ENCODE peak calls at places on chromosomes 1 and 21, in ten cellular contexts. Z is cardiac septum; N is NCI-H1092; I is NCI-H1105; E is body of pancreas; A is Calu3; U is fibroblast of lung; W is CD4-positive, alpha-beta T cell; R is NCI-H2029; L is cardiac muscle cell. P is an unnamed sample.

GRCh38 chr1:61259379-61260148 is 177.2 kb downstream of the NFIA start:
- DNase-seq in Z (no peak), A (no peak), N (no peak), I (no peak), U (no peak), R (no peak), W (no peak), E (no peak), L (no peak), P (no peak)

GRCh38 chr1:157966034-157966671 is 27.3 kb upstream of the KIRREL1 start:
- DNase-seq in N (no peak), E (peak; percentile 82), W (no peak), Z (no peak), R (no peak), I (no peak), U (peak; percentile 84), A (peak; percentile 85), L (no peak), P (no peak)

GRCh38 chr1:193749868-193750267 is 563.5 kb upstream of the B3GALT2 start:
- DNase-seq in Z (no peak), I (no peak), W (no peak), R (no peak), U (no peak), L (no peak), E (no peak), N (no peak), A (no peak), P (no peak)

GRCh38 chr1:178725603-178726517 is 816 bp downstream of the RALGPS2 start:
- DNase-seq in L (peak; percentile 88), I (no peak), U (peak; percentile 74), W (peak; percentile 51), E (peak; percentile 95), N (no peak), R (no peak), Z (peak; percentile 88), A (peak; percentile 84), P (peak; percentile 82)

GRCh38 chr1:9085306-9085940 is 16.0 kb upstream of the SLC2A5 start:
- DNase-seq in A (no peak), E (no peak), U (no peak), N (no peak), L (no peak), R (no peak), Z (peak; percentile 61), W (no peak), I (no peak), P (no peak)

GRCh38 chr1:24957016-24957807 is 27.1 kb upstream of the RUNX3 start:
- DNase-seq in Z (no peak), I (no peak), A (no peak), E (peak; percentile 35), L (no peak), U (no peak), N (no peak), W (no peak), R (no peak), P (no peak)

GRCh38 chr1:236332092-236332758 is 50.5 kb upstream of the ERO1B start:
- DNase-seq in R (no peak), I (no peak), N (no peak), A (no peak), Z (no peak), L (no peak), E (peak; percentile 42), W (no peak), U (no peak), P (no peak)

GRCh38 chr1:59290173-59290954 is 6.5 kb upstream of the FGGY start:
- DNase-seq in A (peak; percentile 69), L (peak; percentile 47), R (peak; percentile 46), U (peak; percentile 51), Z (no peak), E (peak; percentile 78), W (no peak), I (no peak), N (no peak), P (peak; percentile 69)

GRCh38 chr1:196477262-196477661 is 131.0 kb downstream of the KCNT2 start:
- DNase-seq in Z (no peak), R (no peak), U (no peak), A (no peak), N (no peak), I (no peak), E (no peak), W (no peak), L (no peak), P (no peak)

GRCh38 chr1:68276448-68276847 is 44.1 kb upstream of the WLS start:
- DNase-seq in Z (no peak), U (no peak), W (no peak), N (no peak), E (no peak), I (no peak), A (no peak), R (no peak), L (no peak), P (no peak)

GRCh38 chr21:43609501-43610340 is 49.6 kb downstream of the HSF2BP start:
- DNase-seq in R (peak; percentile 91), N (peak; percentile 99), U (peak; percentile 88), E (peak; percentile 71), L (peak; percentile 30), A (peak; percentile 63), Z (no peak), I (peak; percentile 96), W (no peak), P (peak; percentile 57)

GRCh38 chr1:212288614-212289013 is 3.4 kb downstream of the PPP2R5A start:
- DNase-seq in R (no peak), A (no peak), W (no peak), I (no peak), E (no peak), U (peak; percentile 62), L (no peak), Z (no peak), N (no peak), P (no peak)

GRCh38 chr1:71522721-71523120 is 441.9 kb upstream of the ZRANB2 start:
- DNase-seq in R (no peak), N (no peak), U (peak; percentile 37), Z (no peak), E (no peak), L (no peak), I (no peak), W (no peak), A (no peak), P (no peak)

GRCh38 chr1:207069059-207069458 is 16.0 kb downstream of the PFKFB2 start:
- DNase-seq in N (no peak), W (no peak), I (no peak), Z (peak; percentile 80), L (no peak), A (no peak), R (no peak), E (no peak), U (no peak), P (no peak)

GRCh38 chr1:85992756-85993155 is 163.8 kb downstream of the COL24A1 start:
- DNase-seq in Z (no peak), A (no peak), N (no peak), U (peak; percentile 75), E (no peak), W (no peak), R (no peak), L (no peak), I (no peak), P (no peak)

GRCh38 chr1:181504294-181505115 is 21.2 kb downstream of the CACNA1E start:
- DNase-seq in A (peak; percentile 24), R (no peak), L (peak; percentile 61), U (no peak), I (peak; percentile 20), W (no peak), Z (no peak), E (no peak), N (peak; percentile 47), P (no peak)

GRCh38 chr1:246005067-246005466 is 502.0 kb downstream of the SMYD3 start:
- DNase-seq in L (no peak), N (no peak), A (no peak), I (no peak), U (peak; percentile 97), W (no peak), R (no peak), Z (no peak), E (no peak), P (no peak)

GRCh38 chr1:197965132-197965707 is 48.0 kb downstream of the LHX9 start:
- DNase-seq in A (no peak), Z (no peak), L (no peak), W (no peak), I (no peak), N (no peak), E (no peak), R (no peak), U (no peak), P (no peak)

GRCh38 chr1:2555634-2556276 is 416 bp upstream of the TNFRSF14 start:
- DNase-seq in A (peak; percentile 28), L (no peak), U (peak; percentile 49), W (peak; percentile 61), E (peak; percentile 83), I (no peak), R (peak; percentile 12), N (no peak), Z (peak; percentile 90), P (peak; percentile 88)

P was measured in Right ventricle myocardium inferior.